ENCODE peak calls at places on chromosomes 3 and 15, in seven cellular contexts. Y is lung, Q is WERI-Rb-1, P is fibroblast of lung, L is aorta, N is mesendoderm, I is psoas muscle. H is an unnamed sample. For H3K36me3, the result is how much of the 10 kb centered on the place peaks cover.

GRCh38 chr3:152360303-152360702 is 91.6 kb downstream of the MBNL1 start:
- DNase-seq in Y (no peak), Q (no peak), P (no peak), L (no peak), N (no peak), I (no peak), H (no peak)

GRCh38 chr3:99344216-99344615 is 294.2 kb upstream of the COL8A1 start:
- DNase-seq in Y (no peak), Q (no peak), P (peak), L (no peak), N (no peak), I (no peak), H (no peak)

GRCh38 chr3:46646700-46647099 is 34.4 kb downstream of the FAM240A start:
- DNase-seq in Y (no peak), Q (no peak), P (peak), L (no peak), N (no peak), I (no peak), H (no peak)

GRCh38 chr15:100159436-100159835 is 182.3 kb downstream of the ADAMTS17 start:
- DNase-seq in Y (no peak), Q (no peak), P (peak), L (no peak), N (no peak), I (no peak), H (no peak)

GRCh38 chr3:11606090-11606784 is 37.5 kb downstream of the VGLL4 start:
- DNase-seq in Y (no peak), Q (no peak), P (no peak), L (no peak), N (no peak), I (no peak), H (no peak)

GRCh38 chr15:43194775-43195174 is 9.6 kb downstream of the CCNDBP1 start:
- DNase-seq in Y (no peak), Q (no peak), P (no peak), L (no peak), N (no peak), I (no peak), H (no peak)

GRCh38 chr3:39705351-39705900 is 104.0 kb upstream of the MYRIP start:
- DNase-seq in Y (no peak), Q (no peak), P (peak), L (no peak), N (no peak), I (no peak), H (peak)

GRCh38 chr3:197022405-197023231 is 7.0 kb downstream of the MELTF start:
- DNase-seq in Y (no peak), Q (no peak), P (no peak), L (no peak), N (peak), I (no peak), H (no peak)

GRCh38 chr15:95659646-95660045 is 670.9 kb upstream of the NR2F2 start:
- DNase-seq in Y (no peak), Q (no peak), P (no peak), L (no peak), N (no peak), I (no peak), H (no peak)

GRCh38 chr3:72338942-72339749 is 509.1 kb downstream of the SHQ1 start:
- DNase-seq in Y (peak), Q (peak), P (peak), L (peak), N (no peak), I (peak), H (peak)

GRCh38 chr15:76235186-76235826 is 76.0 kb downstream of the ETFA start:
- DNase-seq in Y (no peak), Q (peak), P (peak), L (no peak), N (peak), I (no peak), H (peak)

GRCh38 chr15:81480645-81481053 is 106.6 kb upstream of the TMC3 start:
- DNase-seq in Y (no peak), Q (peak), P (peak), L (no peak), N (peak), I (no peak), H (peak)

GRCh38 chr3:109018828-109019227 is 65.1 kb upstream of the GUCA1C start:
- DNase-seq in Y (no peak), Q (peak), P (no peak), L (no peak), N (peak), I (no peak), H (no peak)

GRCh38 chr15:100060276-100060926 is 281.4 kb downstream of the ADAMTS17 start:
- DNase-seq in Y (no peak), Q (no peak), P (peak), L (no peak), N (no peak), I (no peak), H (peak)

GRCh38 chr3:71984843-71985594 is 200.1 kb upstream of the PROK2 start:
- DNase-seq in Y (no peak), Q (no peak), P (no peak), L (no peak), N (no peak), I (no peak), H (no peak)

GRCh38 chr3:133866141-133866540 is 29.5 kb downstream of the RAB6B start:
- DNase-seq in Y (no peak), Q (no peak), P (no peak), L (peak), N (no peak), I (no peak), H (no peak)

GRCh38 chr3:78988324-78988723 is 779.5 kb downstream of the ROBO1 start:
- DNase-seq in Y (no peak), Q (no peak), P (peak), L (no peak), N (no peak), I (no peak), H (peak)

GRCh38 chr3:125186261-125186770 is 26.2 kb downstream of the SLC12A8 start:
- DNase-seq in Y (no peak), Q (peak), P (peak), L (no peak), N (no peak), I (no peak), H (no peak)

GRCh38 chr15:96444865-96445264 is 114.4 kb downstream of the NR2F2 start:
- DNase-seq in Y (no peak), Q (no peak), P (no peak), L (no peak), N (no peak), I (no peak), H (no peak)

GRCh38 chr3:89049119-89049518 is 58.3 kb upstream of the EPHA3 start:
- DNase-seq in Y (no peak), Q (peak), P (no peak), L (no peak), N (peak), I (no peak), H (no peak)

GRCh38 chr3:167740961-167741587 is 5.6 kb downstream of the SERPINI1 start:
- DNase-seq in Y (no peak), Q (peak), P (peak), L (no peak), N (peak), I (no peak), H (peak)

GRCh38 chr3:187735837-187736236 is 9.4 kb downstream of the BCL6 start:
- DNase-seq in Y (no peak), Q (no peak), P (peak), L (no peak), N (no peak), I (no peak), H (no peak)

GRCh38 chr15:59158701-59159034 is 48.0 kb upstream of the LDHAL6B start:
- DNase-seq in Y (peak), Q (no peak), P (no peak), L (no peak), N (no peak), I (no peak), H (no peak)
- H3K36me3 ChIP-seq in Y (under half), Q (under half), P (under half), L (under half), N (under half), I (under half), H (under half)

DNA sequence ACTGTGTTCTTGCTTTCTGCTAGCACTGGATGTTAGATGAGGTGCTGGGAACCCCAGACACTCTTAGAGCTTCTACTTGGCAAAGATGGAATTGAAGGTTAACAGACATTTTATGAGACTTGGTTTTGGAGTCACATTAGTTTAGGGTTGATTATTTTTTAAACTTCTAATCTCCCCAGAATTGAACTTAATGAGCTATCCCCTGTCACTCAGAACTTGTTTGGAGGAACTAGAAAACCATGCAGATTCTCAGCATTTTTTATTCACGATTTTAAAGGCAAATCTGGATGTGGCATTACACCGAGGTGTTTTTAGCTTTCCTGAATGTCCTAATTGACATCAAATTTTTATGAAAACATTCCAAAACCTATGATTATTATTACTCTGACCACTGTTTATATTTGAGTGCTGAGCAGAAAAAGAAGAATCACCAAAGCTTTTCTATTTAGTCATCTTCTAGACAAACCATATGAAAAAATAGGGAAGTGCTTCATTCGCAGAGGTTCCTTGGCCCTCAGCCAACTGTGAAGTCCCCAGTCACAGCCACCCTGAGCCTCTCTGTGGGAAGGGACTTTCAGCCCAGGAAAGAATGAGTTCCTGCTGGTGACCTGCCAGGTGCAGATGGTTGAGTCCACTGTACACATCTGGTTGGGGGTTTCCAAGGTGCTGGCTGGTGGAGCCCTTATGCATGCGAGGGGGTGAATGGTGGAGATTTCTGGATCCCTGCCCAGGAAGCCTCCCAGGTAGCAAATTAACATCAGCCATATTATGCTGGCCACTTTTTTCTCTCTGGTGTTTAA is 196.0 kb upstream of the TOPAZ1 start:
- DNase-seq in Y (peak), Q (no peak), P (peak), L (no peak), N (no peak), I (no peak), H (no peak)
- H3K36me3 ChIP-seq in Y (under half), Q (under half), P (under half), L (under half), N (under half), I (under half), H (under half)

GRCh38 chr15:77773903-77774302 is 141.2 kb upstream of the LINGO1 start:
- DNase-seq in Y (no peak), Q (no peak), P (no peak), L (no peak), N (no peak), I (no peak), H (no peak)

GRCh38 chr15:77775373-77775772 is 142.7 kb upstream of the LINGO1 start:
- DNase-seq in Y (no peak), Q (no peak), P (no peak), L (no peak), N (no peak), I (no peak), H (no peak)

GRCh38 chr15:77773003-77773402 is 140.3 kb upstream of the LINGO1 start:
- DNase-seq in Y (no peak), Q (no peak), P (no peak), L (no peak), N (no peak), I (no peak), H (no peak)

GRCh38 chr15:77774350-77774749 is 141.6 kb upstream of the LINGO1 start:
- DNase-seq in Y (no peak), Q (no peak), P (no peak), L (no peak), N (no peak), I (no peak), H (no peak)

GRCh38 chr15:77775851-77776250 is 143.1 kb upstream of the LINGO1 start:
- DNase-seq in Y (no peak), Q (no peak), P (no peak), L (no peak), N (no peak), I (no peak), H (no peak)
- H3K36me3 ChIP-seq in Y (under half), Q (under half), P (under half), L (under half), N (under half), I (under half), H (under half)

GRCh38 chr3:58519668-58520402 is 17.2 kb downstream of the ACOX2 start:
- DNase-seq in Y (no peak), Q (no peak), P (no peak), L (no peak), N (no peak), I (no peak), H (no peak)
- H3K36me3 ChIP-seq in Y (under half), Q (under half), P (under half), L (under half), N (under half), I (under half), H (under half)

GRCh38 chr3:183653209-183654064 is 18.0 kb downstream of the KLHL24 start:
- DNase-seq in Y (no peak), Q (no peak), P (no peak), L (no peak), N (peak), I (no peak), H (peak)
- H3K36me3 ChIP-seq in Y (under half), Q (under half), P (under half), L (under half), N (under half), I (under half), H (under half)

DNA sequence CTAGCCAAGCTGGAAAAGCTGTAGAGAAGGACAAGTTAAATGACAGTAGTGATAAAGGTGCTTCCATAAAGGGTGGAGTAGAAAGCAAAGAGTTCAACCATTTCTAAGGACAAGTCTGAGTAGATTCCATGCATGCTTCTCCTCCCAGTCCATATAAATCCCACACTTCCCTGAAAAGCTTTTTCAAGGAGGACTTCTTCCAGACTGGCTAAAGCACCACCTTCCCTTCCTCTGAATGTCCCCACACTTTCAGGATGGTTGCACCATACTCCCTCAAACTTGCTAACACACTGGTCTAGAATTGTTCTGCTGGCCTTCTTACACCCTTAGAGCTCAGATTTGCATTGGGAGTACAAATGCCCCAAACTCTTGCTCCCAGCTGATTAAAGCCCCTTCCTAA is 40.9 kb downstream of the FBN1 start:
- DNase-seq in Y (no peak), Q (no peak), P (no peak), L (no peak), N (peak), I (no peak), H (no peak)
- H3K36me3 ChIP-seq in Y (under half), Q (under half), P (under half), L (under half), N (under half), I (under half), H (under half)

GRCh38 chr3:50325497-50326181 is 2.4 kb downstream of the TUSC2 start:
- DNase-seq in Y (no peak), Q (no peak), P (no peak), L (no peak), N (no peak), I (peak), H (no peak)

GRCh38 chr3:50327943-50328691 is at the start of gene TUSC2:
- DNase-seq in Y (peak), Q (peak), P (peak), L (peak), N (peak), I (peak), H (peak)

GRCh38 chr3:50326182-50326541 is 1.9 kb downstream of the TUSC2 start:
- DNase-seq in Y (no peak), Q (no peak), P (no peak), L (no peak), N (no peak), I (no peak), H (no peak)

GRCh38 chr3:50324351-50325144 is 2.0 kb upstream of the HYAL2 start:
- DNase-seq in Y (no peak), Q (peak), P (peak), L (no peak), N (peak), I (peak), H (peak)

GRCh38 chr3:50327129-50327528 is 894 bp downstream of the TUSC2 start:
- DNase-seq in Y (no peak), Q (no peak), P (no peak), L (no peak), N (no peak), I (no peak), H (no peak)
- H3K36me3 ChIP-seq in Y (under half), Q (half or more), P (under half), L (under half), N (under half), I (under half), H (under half)

GRCh38 chr3:16366581-16366980 is 101.6 kb downstream of the OXNAD1 start:
- DNase-seq in Y (no peak), Q (no peak), P (no peak), L (no peak), N (peak), I (no peak), H (no peak)
- H3K36me3 ChIP-seq in Y (under half), Q (under half), P (under half), L (under half), N (under half), I (under half), H (under half)

H was measured in endothelial cell of umbilical vein.